ENCODE peak calls at places on chromosome 21, in nine cellular contexts. One of them, this sample, is unnamed.

GRCh38 chr21:46229133-46229922 is 754 bp upstream of the LSS start:
- DNase-seq in stomach: no peak
- DNase-seq in progenitor cell of endocrine pancreas: peak
- DNase-seq in NCI-H1417: peak
- DNase-seq in GM23338: peak
- DNase-seq in ureter: no peak
- DNase-seq in fibroblast of lung: no peak
- DNase-seq in astrocyte of the spinal cord: no peak
- DNase-seq in Kasumi-1: peak
- DNase-seq in this sample: no peak

GRCh38 chr21:45317401-45318145 is 29.9 kb upstream of the POFUT2 start:
- DNase-seq in stomach: no peak
- DNase-seq in fibroblast of lung: peak
- DNase-seq in NCI-H1417: no peak
- DNase-seq in Kasumi-1: no peak
- DNase-seq in progenitor cell of endocrine pancreas: no peak
- DNase-seq in ureter: no peak
- DNase-seq in astrocyte of the spinal cord: peak
- DNase-seq in GM23338: no peak
- DNase-seq in this sample: peak

GRCh38 chr21:41080485-41080884 is 87.5 kb upstream of the BACE2 start:
- DNase-seq in progenitor cell of endocrine pancreas: no peak
- DNase-seq in NCI-H1417: no peak
- DNase-seq in astrocyte of the spinal cord: no peak
- DNase-seq in fibroblast of lung: no peak
- DNase-seq in Kasumi-1: no peak
- DNase-seq in ureter: no peak
- DNase-seq in stomach: no peak
- DNase-seq in GM23338: no peak
- DNase-seq in this sample: no peak

GRCh38 chr21:32918467-32919140 is 107.1 kb upstream of the OLIG2 start:
- DNase-seq in Kasumi-1: no peak
- DNase-seq in stomach: no peak
- DNase-seq in NCI-H1417: no peak
- DNase-seq in fibroblast of lung: no peak
- DNase-seq in astrocyte of the spinal cord: no peak
- DNase-seq in ureter: no peak
- DNase-seq in progenitor cell of endocrine pancreas: no peak
- DNase-seq in GM23338: no peak
- DNase-seq in this sample: no peak

GRCh38 chr21:33018707-33019455 is 6.9 kb upstream of the OLIG2 start:
- DNase-seq in GM23338: no peak
- DNase-seq in fibroblast of lung: no peak
- DNase-seq in NCI-H1417: no peak
- DNase-seq in ureter: no peak
- DNase-seq in astrocyte of the spinal cord: no peak
- DNase-seq in stomach: no peak
- DNase-seq in Kasumi-1: no peak
- DNase-seq in progenitor cell of endocrine pancreas: no peak
- DNase-seq in this sample: no peak

GRCh38 chr21:43727571-43728466 is 8.9 kb downstream of the PDXK start:
- DNase-seq in NCI-H1417: no peak
- DNase-seq in Kasumi-1: peak
- DNase-seq in progenitor cell of endocrine pancreas: no peak
- DNase-seq in astrocyte of the spinal cord: no peak
- DNase-seq in fibroblast of lung: peak
- DNase-seq in ureter: no peak
- DNase-seq in stomach: peak
- DNase-seq in GM23338: no peak
- DNase-seq in this sample: no peak

GRCh38 chr21:31647650-31648049 is 11.8 kb upstream of the SOD1 start:
- DNase-seq in fibroblast of lung: no peak
- DNase-seq in astrocyte of the spinal cord: no peak
- DNase-seq in NCI-H1417: no peak
- DNase-seq in Kasumi-1: no peak
- DNase-seq in stomach: no peak
- DNase-seq in GM23338: no peak
- DNase-seq in progenitor cell of endocrine pancreas: no peak
- DNase-seq in ureter: no peak
- DNase-seq in this sample: no peak

GRCh38 chr21:41876396-41876795 is 2.7 kb downstream of the PRDM15 start:
- DNase-seq in ureter: no peak
- DNase-seq in GM23338: no peak
- DNase-seq in fibroblast of lung: no peak
- DNase-seq in astrocyte of the spinal cord: no peak
- DNase-seq in stomach: no peak
- DNase-seq in NCI-H1417: no peak
- DNase-seq in progenitor cell of endocrine pancreas: no peak
- DNase-seq in Kasumi-1: no peak
- DNase-seq in this sample: no peak

GRCh38 chr21:44548922-44549321 is 2.4 kb downstream of the KRTAP10-2 start:
- DNase-seq in fibroblast of lung: no peak
- DNase-seq in NCI-H1417: no peak
- DNase-seq in astrocyte of the spinal cord: no peak
- DNase-seq in progenitor cell of endocrine pancreas: peak
- DNase-seq in Kasumi-1: no peak
- DNase-seq in ureter: no peak
- DNase-seq in GM23338: peak
- DNase-seq in stomach: no peak
- DNase-seq in this sample: no peak

GRCh38 chr21:34782666-34783365 is 114.0 kb downstream of the CLIC6 start:
- DNase-seq in astrocyte of the spinal cord: no peak
- DNase-seq in stomach: no peak
- DNase-seq in NCI-H1417: no peak
- DNase-seq in fibroblast of lung: no peak
- DNase-seq in Kasumi-1: no peak
- DNase-seq in ureter: no peak
- DNase-seq in GM23338: no peak
- DNase-seq in progenitor cell of endocrine pancreas: no peak
- DNase-seq in this sample: no peak

GRCh38 chr21:45574081-45574501 is 31.9 kb upstream of the SLC19A1 start:
- DNase-seq in GM23338: no peak
- DNase-seq in ureter: peak
- DNase-seq in stomach: no peak
- DNase-seq in astrocyte of the spinal cord: no peak
- DNase-seq in Kasumi-1: no peak
- DNase-seq in fibroblast of lung: no peak
- DNase-seq in NCI-H1417: no peak
- DNase-seq in progenitor cell of endocrine pancreas: no peak
- DNase-seq in this sample: no peak

GRCh38 chr21:44372616-44373015 is 19.2 kb downstream of the TRPM2 start:
- DNase-seq in fibroblast of lung: no peak
- DNase-seq in NCI-H1417: no peak
- DNase-seq in GM23338: no peak
- DNase-seq in Kasumi-1: no peak
- DNase-seq in stomach: no peak
- DNase-seq in astrocyte of the spinal cord: no peak
- DNase-seq in ureter: peak
- DNase-seq in progenitor cell of endocrine pancreas: no peak
- DNase-seq in this sample: no peak

GRCh38 chr21:35909456-35910178 is 150.7 kb downstream of the SETD4 start:
- DNase-seq in NCI-H1417: no peak
- DNase-seq in Kasumi-1: no peak
- DNase-seq in progenitor cell of endocrine pancreas: no peak
- DNase-seq in fibroblast of lung: peak
- DNase-seq in astrocyte of the spinal cord: peak
- DNase-seq in GM23338: peak
- DNase-seq in stomach: no peak
- DNase-seq in ureter: no peak
- DNase-seq in this sample: peak

GRCh38 chr21:25572895-25573310 is 34.4 kb downstream of the MRPL39 start:
- DNase-seq in fibroblast of lung: peak
- DNase-seq in stomach: no peak
- DNase-seq in progenitor cell of endocrine pancreas: no peak
- DNase-seq in astrocyte of the spinal cord: peak
- DNase-seq in GM23338: no peak
- DNase-seq in NCI-H1417: no peak
- DNase-seq in ureter: no peak
- DNase-seq in Kasumi-1: peak
- DNase-seq in this sample: peak

GRCh38 chr21:15480160-15480559 is 249.6 kb upstream of the USP25 start:
- DNase-seq in progenitor cell of endocrine pancreas: no peak
- DNase-seq in fibroblast of lung: no peak
- DNase-seq in Kasumi-1: no peak
- DNase-seq in astrocyte of the spinal cord: no peak
- DNase-seq in ureter: no peak
- DNase-seq in GM23338: no peak
- DNase-seq in stomach: no peak
- DNase-seq in NCI-H1417: no peak
- DNase-seq in this sample: no peak

GRCh38 chr21:45641480-45642035 is 2.0 kb upstream of the PCBP3 start:
- DNase-seq in fibroblast of lung: no peak
- DNase-seq in NCI-H1417: no peak
- DNase-seq in progenitor cell of endocrine pancreas: no peak
- DNase-seq in Kasumi-1: no peak
- DNase-seq in astrocyte of the spinal cord: no peak
- DNase-seq in stomach: no peak
- DNase-seq in ureter: no peak
- DNase-seq in GM23338: peak
- DNase-seq in this sample: no peak

GRCh38 chr21:28111151-28111619 is 881.5 kb downstream of the LTN1 start:
- DNase-seq in ureter: peak
- DNase-seq in stomach: no peak
- DNase-seq in astrocyte of the spinal cord: peak
- DNase-seq in GM23338: no peak
- DNase-seq in fibroblast of lung: peak
- DNase-seq in progenitor cell of endocrine pancreas: no peak
- DNase-seq in NCI-H1417: no peak
- DNase-seq in Kasumi-1: no peak
- DNase-seq in this sample: peak

GRCh38 chr21:16420086-16420724 is 690.4 kb downstream of the USP25 start:
- DNase-seq in ureter: peak
- DNase-seq in GM23338: no peak
- DNase-seq in progenitor cell of endocrine pancreas: no peak
- DNase-seq in fibroblast of lung: peak
- DNase-seq in astrocyte of the spinal cord: peak
- DNase-seq in Kasumi-1: no peak
- DNase-seq in stomach: peak
- DNase-seq in NCI-H1417: peak
- DNase-seq in this sample: peak

GRCh38 chr21:42456457-42456856 is 39.6 kb downstream of the RSPH1 start:
- DNase-seq in NCI-H1417: no peak
- DNase-seq in fibroblast of lung: no peak
- DNase-seq in progenitor cell of endocrine pancreas: no peak
- DNase-seq in Kasumi-1: peak
- DNase-seq in GM23338: no peak
- DNase-seq in stomach: no peak
- DNase-seq in ureter: no peak
- DNase-seq in astrocyte of the spinal cord: peak
- DNase-seq in this sample: no peak

GRCh38 chr21:45818904-45819285 is 162.7 kb upstream of the COL6A1 start:
- DNase-seq in progenitor cell of endocrine pancreas: no peak
- DNase-seq in GM23338: no peak
- DNase-seq in stomach: no peak
- DNase-seq in ureter: peak
- DNase-seq in fibroblast of lung: peak
- DNase-seq in Kasumi-1: no peak
- DNase-seq in astrocyte of the spinal cord: peak
- DNase-seq in NCI-H1417: no peak
- DNase-seq in this sample: peak

GRCh38 chr21:36156815-36157670 is at the start of gene DOP1B:
- DNase-seq in GM23338: peak
- DNase-seq in fibroblast of lung: no peak
- DNase-seq in Kasumi-1: peak
- DNase-seq in ureter: no peak
- DNase-seq in astrocyte of the spinal cord: no peak
- DNase-seq in stomach: no peak
- DNase-seq in NCI-H1417: peak
- DNase-seq in progenitor cell of endocrine pancreas: no peak
- DNase-seq in this sample: no peak

GRCh38 chr21:30831194-30831765 is 1.7 kb upstream of the KRTAP7-1 start:
- DNase-seq in Kasumi-1: peak
- DNase-seq in fibroblast of lung: no peak
- DNase-seq in progenitor cell of endocrine pancreas: no peak
- DNase-seq in stomach: no peak
- DNase-seq in ureter: no peak
- DNase-seq in astrocyte of the spinal cord: no peak
- DNase-seq in NCI-H1417: peak
- DNase-seq in GM23338: peak
- DNase-seq in this sample: peak

GRCh38 chr21:36661511-36662309 is 37.2 kb upstream of the SIM2 start:
- DNase-seq in Kasumi-1: peak
- DNase-seq in ureter: no peak
- DNase-seq in GM23338: peak
- DNase-seq in NCI-H1417: no peak
- DNase-seq in stomach: peak
- DNase-seq in progenitor cell of endocrine pancreas: no peak
- DNase-seq in fibroblast of lung: peak
- DNase-seq in astrocyte of the spinal cord: peak
- DNase-seq in this sample: peak

GRCh38 chr21:46492851-46493250 is 34.2 kb downstream of the DIP2A start:
- DNase-seq in astrocyte of the spinal cord: no peak
- DNase-seq in fibroblast of lung: no peak
- DNase-seq in GM23338: no peak
- DNase-seq in stomach: no peak
- DNase-seq in ureter: no peak
- DNase-seq in progenitor cell of endocrine pancreas: no peak
- DNase-seq in Kasumi-1: no peak
- DNase-seq in NCI-H1417: no peak
- DNase-seq in this sample: no peak

GRCh38 chr21:39386899-39387298 is 38.0 kb upstream of the HMGN1 start:
- DNase-seq in Kasumi-1: no peak
- DNase-seq in NCI-H1417: no peak
- DNase-seq in stomach: no peak
- DNase-seq in GM23338: no peak
- DNase-seq in ureter: no peak
- DNase-seq in progenitor cell of endocrine pancreas: no peak
- DNase-seq in astrocyte of the spinal cord: no peak
- DNase-seq in fibroblast of lung: no peak
- DNase-seq in this sample: no peak